ENCODE peak calls at places on chromosomes 13 and 19, in six cellular contexts. S, M, N, Z, A and T are unnamed samples.

GRCh38 chr19:2305974-2306806 is 1.8 kb downstream of the LINGO3 start:
- DNase-seq in S (no peak), M (no peak), N (no peak), Z (no peak), A (no peak), T (no peak)

GRCh38 chr13:25174304-25174703 is 2.2 kb upstream of the AMER2 start:
- DNase-seq in N (no peak), M (no peak), A (no peak), S (no peak), Z (no peak), T (no peak)

GRCh38 chr13:20713751-20714150 is 10.3 kb downstream of the IL17D start:
- DNase-seq in Z (no peak), A (no peak), M (peak), S (no peak), N (no peak), T (no peak)

GRCh38 chr19:55647732-55648656 is at the start of gene CCDC106:
- DNase-seq in M (no peak), A (no peak), N (peak), S (peak), Z (no peak), T (no peak)

GRCh38 chr13:99703908-99704307 is 202.6 kb downstream of the TM9SF2 start:
- DNase-seq in N (no peak), M (no peak), Z (no peak), S (no peak), A (no peak), T (no peak)

GRCh38 chr19:28961772-28962500 is 251.0 kb downstream of the UQCRFS1 start:
- DNase-seq in M (peak), S (no peak), N (no peak), A (no peak), Z (no peak), T (no peak)

GRCh38 chr13:41859555-41859954 is 101.4 kb downstream of the VWA8 start:
- DNase-seq in Z (no peak), S (no peak), N (no peak), A (no peak), M (no peak), T (no peak)

GRCh38 chr13:94646904-94647303 is 45.2 kb downstream of the GPR180 start:
- DNase-seq in S (no peak), Z (no peak), N (no peak), A (no peak), M (no peak), T (no peak)

GRCh38 chr19:52691737-52692136 is 43.1 kb downstream of the ZNF611 start:
- DNase-seq in A (no peak), S (no peak), Z (no peak), N (no peak), M (no peak), T (no peak)

GRCh38 chr13:102697929-102698648 is 3.2 kb upstream of the METTL21C start:
- DNase-seq in N (no peak), Z (no peak), M (no peak), A (no peak), S (peak), T (no peak)

GRCh38 chr13:108496364-108497215 is 132.8 kb upstream of the MYO16 start:
- DNase-seq in Z (no peak), N (no peak), S (no peak), A (no peak), M (no peak), T (no peak)

GRCh38 chr13:34076319-34076718 is 258.4 kb downstream of the RFC3 start:
- DNase-seq in S (no peak), A (no peak), N (no peak), Z (no peak), M (no peak), T (no peak)

GRCh38 chr19:1161716-1162115 is 12.4 kb downstream of the SBNO2 start:
- DNase-seq in N (no peak), Z (no peak), A (no peak), M (no peak), S (peak), T (no peak)

GRCh38 chr19:4829001-4829712 is 2.4 kb downstream of the TICAM1 start:
- DNase-seq in A (no peak), M (no peak), Z (no peak), S (no peak), N (no peak), T (no peak)

GRCh38 chr19:49820125-49820524 is 2.0 kb downstream of the MED25 start:
- DNase-seq in Z (no peak), S (peak), N (no peak), A (no peak), M (no peak), T (no peak)

GRCh38 chr19:50190439-50190891 is 13.0 kb upstream of the MYH14 start:
- DNase-seq in Z (no peak), M (no peak), N (no peak), A (no peak), S (no peak), T (no peak)

GRCh38 chr13:110047511-110047910 is 259.4 kb downstream of the COL4A1 start:
- DNase-seq in A (peak), S (peak), N (peak), Z (no peak), M (peak), T (peak)

GRCh38 chr19:46328079-46328478 is 18.8 kb upstream of the PPP5C start:
- DNase-seq in A (no peak), Z (no peak), S (no peak), M (no peak), N (no peak), T (no peak)

GRCh38 chr19:4151623-4152022 is 1.8 kb upstream of the CREB3L3 start:
- DNase-seq in S (no peak), N (no peak), A (no peak), M (no peak), Z (no peak), T (no peak)

GRCh38 chr19:15136234-15136954 is 29.2 kb downstream of the SYDE1 start:
- DNase-seq in S (no peak), Z (no peak), N (no peak), M (no peak), A (no peak), T (no peak)

GRCh38 chr13:43469791-43470190 is 317.0 kb downstream of the ENOX1 start:
- DNase-seq in N (no peak), M (no peak), S (no peak), A (no peak), Z (no peak), T (no peak)

GRCh38 chr13:99686944-99687382 is 185.7 kb downstream of the TM9SF2 start:
- DNase-seq in A (no peak), Z (no peak), S (no peak), N (no peak), M (no peak), T (no peak)

GRCh38 chr19:49590971-49591730 is at the start of gene PRR12:
- DNase-seq in N (peak), S (peak), Z (no peak), A (no peak), M (no peak), T (peak)